ENCODE peak calls at places on chromosomes 6 and 20, in four cellular contexts. G is H1, R is Peyer's patch, M is tibial nerve. Z is an unnamed sample.
A peak's percentile ranks its signal among the peaks of the same experiment; 100 is the strongest.

GRCh38 chr6:31419842-31420241 is 16.4 kb downstream of the MICA start:
- DNase-seq in G (no peak), R (no peak), M (no peak), Z (no peak)

GRCh38 chr6:159852877-159853276 is 37.9 kb upstream of the MAS1 start:
- DNase-seq in G (no peak), R (no peak), M (no peak), Z (no peak)

GRCh38 chr6:152094992-152095592 is 287.6 kb downstream of the ESR1 start:
- DNase-seq in G (peak; percentile 19), R (peak; percentile 59), M (peak; percentile 75), Z (peak; percentile 90)

GRCh38 chr6:20630617-20631448 is 96.6 kb downstream of the CDKAL1 start:
- DNase-seq in G (no peak), R (no peak), M (no peak), Z (no peak)

GRCh38 chr6:80272988-80273387 is 166.5 kb downstream of the BCKDHB start:
- DNase-seq in G (no peak), R (no peak), M (no peak), Z (no peak)

GRCh38 chr6:163711615-163712568 is 297.4 kb downstream of the QKI start:
- DNase-seq in G (no peak), R (peak; percentile 83), M (peak; percentile 90), Z (peak; percentile 96)

GRCh38 chr20:59152559-59153354 is 10.9 kb upstream of the ZNF831 start:
- DNase-seq in G (no peak), R (no peak), M (no peak), Z (no peak)

GRCh38 chr6:91886183-91886795 is 1299.4 kb upstream of the MAP3K7 start:
- DNase-seq in G (no peak), R (no peak), M (no peak), Z (no peak)

GRCh38 chr6:141700836-141701235 is 431.9 kb upstream of the GJE1 start:
- DNase-seq in G (no peak), R (no peak), M (no peak), Z (no peak)

GRCh38 chr20:17856837-17857605 is 111.6 kb downstream of the SNX5 start:
- DNase-seq in G (no peak), R (no peak), M (no peak), Z (no peak)

GRCh38 chr6:68778356-68779020 is 143.4 kb downstream of the ADGRB3 start:
- DNase-seq in G (peak; percentile 7), R (no peak), M (no peak), Z (no peak)

GRCh38 chr6:131744888-131745287 is 34.1 kb upstream of the CTAGE9 start:
- DNase-seq in G (no peak), R (no peak), M (no peak), Z (no peak)

GRCh38 chr20:62353289-62354030 is 13.7 kb downstream of the LAMA5 start:
- DNase-seq in G (no peak), R (no peak), M (no peak), Z (no peak)

GRCh38 chr6:52598123-52598823 is 21.4 kb upstream of the TRAM2 start:
- DNase-seq in G (peak; percentile 58), R (peak; percentile 62), M (peak; percentile 62), Z (no peak)

GRCh38 chr6:145530454-145530853 is 204.9 kb downstream of the EPM2A start:
- DNase-seq in G (no peak), R (no peak), M (no peak), Z (no peak)

GRCh38 chr20:17678295-17678694 is 3.7 kb downstream of the RRBP1 start:
- DNase-seq in G (no peak), R (no peak), M (no peak), Z (no peak)

GRCh38 chr20:47660602-47660905 is 124.7 kb downstream of the SULF2 start:
- DNase-seq in G (no peak), R (no peak), M (no peak), Z (no peak)

GRCh38 chr6:158474961-158475343 is 84.9 kb upstream of the TMEM181 start:
- DNase-seq in G (no peak), R (no peak), M (no peak), Z (no peak)

GRCh38 chr6:159043986-159044385 is 805 bp downstream of the TAGAP start:
- DNase-seq in G (no peak), R (no peak), M (no peak), Z (no peak)

GRCh38 chr6:29792123-29793035 is 35.2 kb upstream of the HLA-G start:
- DNase-seq in G (no peak), R (peak; percentile 79), M (peak; percentile 40), Z (no peak)

GRCh38 chr20:57582029-57582378 is 21.1 kb downstream of the PCK1 start:
- DNase-seq in G (no peak), R (no peak), M (no peak), Z (no peak)

GRCh38 chr6:107704377-107705013 is 119.6 kb downstream of the SCML4 start:
- DNase-seq in G (no peak), R (no peak), M (peak; percentile 75), Z (no peak)

GRCh38 chr20:62891111-62891510 is 29.5 kb upstream of the TCFL5 start:
- DNase-seq in G (no peak), R (no peak), M (no peak), Z (no peak)

GRCh38 chr6:111798281-111798725 is 74.9 kb downstream of the FYN start:
- DNase-seq in G (no peak), R (no peak), M (no peak), Z (no peak)

GRCh38 chr6:142912125-142912524 is 32.9 kb downstream of the HIVEP2 start:
- DNase-seq in G (no peak), R (no peak), M (no peak), Z (no peak)

GRCh38 chr6:52108128-52108527 is 20.7 kb upstream of the PKHD1 start:
- DNase-seq in G (no peak), R (no peak), M (no peak), Z (peak; percentile 87)

GRCh38 chr6:28134015-28134414 is 7.7 kb upstream of the ZKSCAN8 start:
- DNase-seq in G (no peak), R (no peak), M (no peak), Z (no peak)

GRCh38 chr6:159844737-159845645 is 44.9 kb downstream of the PNLDC1 start:
- DNase-seq in G (no peak), R (no peak), M (no peak), Z (peak; percentile 16)

GRCh38 chr6:99490608-99491007 is 24.6 kb downstream of the USP45 start:
- DNase-seq in G (no peak), R (peak; percentile 65), M (no peak), Z (no peak)

GRCh38 chr6:142013875-142014495 is 118.7 kb upstream of the GJE1 start:
- DNase-seq in G (no peak), R (no peak), M (no peak), Z (no peak)

GRCh38 chr6:30091577-30092381 is 16.2 kb upstream of the RNF39 start:
- DNase-seq in G (no peak), R (peak; percentile 84), M (no peak), Z (no peak)

GRCh38 chr6:35497571-35498406 is 910 bp upstream of the TEAD3 start:
- DNase-seq in G (no peak), R (peak; percentile 77), M (peak; percentile 46), Z (no peak)

GRCh38 chr6:35495258-35496035 is 1.4 kb downstream of the TEAD3 start:
- DNase-seq in G (no peak), R (no peak), M (no peak), Z (no peak)

GRCh38 chr6:35498407-35499045 is 1.6 kb upstream of the TEAD3 start:
- DNase-seq in G (no peak), R (no peak), M (no peak), Z (no peak)

GRCh38 chr6:35496036-35496850 is 636 bp downstream of the TEAD3 start:
- DNase-seq in G (no peak), R (peak; percentile 65), M (no peak), Z (no peak)

GRCh38 chr6:35496851-35497570 is at the start of gene TEAD3:
- DNase-seq in G (no peak), R (peak; percentile 71), M (peak; percentile 29), Z (peak; percentile 23)
- TF ChIP-seq CTCF in G (peak; percentile 14), R (no peak), M (peak; percentile 24), Z (no peak)

DNA sequence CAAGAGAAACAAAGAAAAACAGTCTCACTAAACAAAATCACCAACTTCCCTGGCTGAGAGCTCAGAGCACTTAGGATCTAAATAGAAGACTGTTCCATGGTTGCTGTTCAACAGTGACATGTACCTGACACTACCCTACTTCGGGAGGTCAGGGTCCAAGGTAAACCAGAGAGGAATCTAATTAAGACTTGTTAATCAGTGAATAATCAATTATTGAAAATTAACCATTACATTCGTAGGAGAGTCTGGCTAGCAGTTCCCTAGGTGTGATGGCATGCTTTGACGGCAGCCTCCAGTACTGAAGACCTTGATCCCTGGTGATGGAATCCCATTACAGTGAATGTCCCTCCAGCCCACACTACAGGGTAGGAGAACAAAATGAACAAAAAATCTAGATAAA is 154.0 kb upstream of the AFDN start:
- DNase-seq in G (no peak), R (no peak), M (no peak), Z (no peak)
- TF ChIP-seq POLR2A in G (no peak), R (no peak), M (no peak), Z (no peak)

GRCh38 chr6:57089687-57090457 is at the start of gene ZNF451:
- DNase-seq in G (peak; percentile 82), R (peak; percentile 99), M (peak; percentile 96), Z (peak; percentile 96)
- TF ChIP-seq CTCF in G (no peak), R (no peak), M (no peak), Z (peak; percentile 11)

GRCh38 chr6:26524722-26525360 is 13.3 kb upstream of the HMGN4 start:
- DNase-seq in G (no peak), R (no peak), M (no peak), Z (no peak)

GRCh38 chr6:26520840-26521484 is 17.2 kb upstream of the HMGN4 start:
- DNase-seq in G (no peak), R (peak; percentile 94), M (peak; percentile 95), Z (peak; percentile 84)

GRCh38 chr6:26519359-26519758 is 18.8 kb upstream of the HMGN4 start:
- DNase-seq in G (no peak), R (no peak), M (no peak), Z (no peak)

GRCh38 chr6:26520088-26520839 is 17.9 kb upstream of the HMGN4 start:
- DNase-seq in G (no peak), R (no peak), M (no peak), Z (peak; percentile 16)

GRCh38 chr6:26521485-26522391 is 16.4 kb upstream of the HMGN4 start:
- DNase-seq in G (no peak), R (peak; percentile 94), M (peak; percentile 57), Z (peak; percentile 67)
- TF ChIP-seq POLR2A in G (peak; percentile 65), R (peak; percentile 40), M (peak; percentile 30), Z (peak; percentile 47)

GRCh38 chr6:37222125-37222967 is 35.2 kb upstream of the TBC1D22B start:
- DNase-seq in G (peak; percentile 95), R (peak; percentile 87), M (no peak), Z (no peak)
- TF ChIP-seq CTCF in G (no peak), R (no peak), M (no peak), Z (no peak)

GRCh38 chr20:36235892-36236785 is at the start of gene AAR2:
- DNase-seq in G (peak; percentile 43), R (peak; percentile 88), M (peak; percentile 47), Z (peak; percentile 58)
- TF ChIP-seq POLR2A in G (peak; percentile 93), R (peak; percentile 58), M (no peak), Z (no peak)

GRCh38 chr20:45103072-45103471 is 2.1 kb upstream of the KCNS1 start:
- DNase-seq in G (no peak), R (no peak), M (no peak), Z (no peak)

GRCh38 chr20:45101333-45101850 is 465 bp upstream of the KCNS1 start:
- DNase-seq in G (no peak), R (no peak), M (no peak), Z (no peak)

GRCh38 chr20:45098096-45098773 is 2.7 kb downstream of the KCNS1 start:
- DNase-seq in G (peak; percentile 36), R (no peak), M (no peak), Z (no peak)

GRCh38 chr20:45097485-45098095 is 3.3 kb downstream of the KCNS1 start:
- DNase-seq in G (no peak), R (no peak), M (no peak), Z (no peak)

GRCh38 chr20:45100563-45101245 is at the start of gene KCNS1:
- DNase-seq in G (peak; percentile 34), R (no peak), M (no peak), Z (no peak)
- TF ChIP-seq CTCF in G (peak; percentile 19), R (no peak), M (no peak), Z (no peak)